ENCODE peak calls at places on chromosomes 12 and 14, in five cellular contexts. One of them, this sample, is unnamed.

GRCh38 chr12:132140918-132141841 is 2.9 kb downstream of the DDX51 start:
- DNase-seq in GM23248: no peak
- DNase-seq in astrocyte: no peak
- DNase-seq in fibroblast of lung: no peak
- DNase-seq in SK-N-SH: no peak
- DNase-seq in this sample: no peak

GRCh38 chr12:9039397-9039977 is 50.1 kb downstream of the KLRG1 start:
- DNase-seq in GM23248: peak; percentile 69
- DNase-seq in astrocyte: peak; percentile 20
- DNase-seq in fibroblast of lung: peak; percentile 59
- DNase-seq in SK-N-SH: peak; percentile 69
- DNase-seq in this sample: no peak

GRCh38 chr12:77947326-77947725 is 116.6 kb downstream of the NAV3 start:
- DNase-seq in GM23248: peak; percentile 72
- DNase-seq in astrocyte: peak; percentile 77
- DNase-seq in fibroblast of lung: peak; percentile 81
- DNase-seq in SK-N-SH: no peak
- DNase-seq in this sample: no peak

GRCh38 chr12:53046655-53047220 is 3.1 kb upstream of the TNS2 start:
- DNase-seq in GM23248: peak; percentile 89
- DNase-seq in astrocyte: peak; percentile 87
- DNase-seq in fibroblast of lung: peak; percentile 91
- DNase-seq in SK-N-SH: no peak
- DNase-seq in this sample: peak; percentile 95

GRCh38 chr12:7018350-7019042 is at the start of gene LPCAT3:
- DNase-seq in GM23248: peak; percentile 98
- DNase-seq in astrocyte: peak; percentile 79
- DNase-seq in fibroblast of lung: peak; percentile 92
- DNase-seq in SK-N-SH: peak; percentile 98
- DNase-seq in this sample: peak; percentile 99

GRCh38 chr14:103257211-103257962 is 76.7 kb upstream of the EIF5 start:
- DNase-seq in GM23248: peak; percentile 45
- DNase-seq in astrocyte: peak; percentile 59
- DNase-seq in fibroblast of lung: peak; percentile 15
- DNase-seq in SK-N-SH: no peak
- DNase-seq in this sample: no peak

GRCh38 chr12:132426349-132427176 is 63.4 kb upstream of the FBRSL1 start:
- DNase-seq in GM23248: no peak
- DNase-seq in astrocyte: no peak
- DNase-seq in fibroblast of lung: no peak
- DNase-seq in SK-N-SH: no peak
- DNase-seq in this sample: no peak

GRCh38 chr12:116430911-116431565 is 128.1 kb upstream of the MAP1LC3B2 start:
- DNase-seq in GM23248: no peak
- DNase-seq in astrocyte: no peak
- DNase-seq in fibroblast of lung: no peak
- DNase-seq in SK-N-SH: no peak
- DNase-seq in this sample: no peak

GRCh38 chr14:21498540-21499526 is 12.3 kb downstream of the METTL3 start:
- DNase-seq in GM23248: peak; percentile 80
- DNase-seq in astrocyte: peak; percentile 16
- DNase-seq in fibroblast of lung: peak; percentile 65
- DNase-seq in SK-N-SH: peak; percentile 51
- DNase-seq in this sample: no peak

GRCh38 chr12:108768591-108769500 is 37.5 kb upstream of the CORO1C start:
- DNase-seq in GM23248: no peak
- DNase-seq in astrocyte: no peak
- DNase-seq in fibroblast of lung: no peak
- DNase-seq in SK-N-SH: peak; percentile 46
- DNase-seq in this sample: no peak

DNA sequence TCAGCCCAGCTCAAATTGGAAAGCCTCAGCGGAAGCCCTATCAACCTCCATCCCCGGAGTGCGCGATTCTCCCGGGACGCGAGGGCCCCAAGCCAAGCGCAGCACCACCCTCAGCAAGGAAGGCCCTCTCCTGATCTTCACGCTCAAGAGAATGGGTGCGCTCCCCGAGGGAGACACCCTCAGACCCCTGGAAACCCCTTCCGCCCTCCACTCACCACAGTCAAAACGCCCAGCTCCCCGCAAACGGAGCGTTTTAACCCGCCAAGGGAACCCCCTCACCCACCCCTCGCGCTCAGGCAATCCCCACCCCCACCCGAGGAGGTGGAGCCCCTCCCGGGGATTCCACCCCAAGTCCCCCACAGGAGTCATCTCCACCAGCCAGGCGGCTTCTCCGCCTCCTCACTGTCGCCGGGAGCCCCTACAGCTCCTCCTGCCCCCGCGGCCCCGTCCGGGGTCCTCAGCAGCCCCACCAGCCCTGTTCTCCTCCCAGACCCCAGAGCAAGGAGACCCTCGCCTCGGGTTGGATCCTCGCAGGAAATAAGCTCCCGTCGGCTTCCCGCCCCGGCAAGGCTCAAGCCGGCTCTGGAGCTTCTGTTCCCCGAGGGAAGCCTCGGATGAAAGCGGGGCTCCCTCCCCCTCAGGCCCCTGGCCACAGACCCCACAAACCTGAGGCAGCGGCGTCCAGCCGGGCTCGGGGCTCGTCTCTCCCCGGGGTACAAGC is 507 bp downstream of the BAZ2A start:
- DNase-seq in GM23248: peak; percentile 66
- DNase-seq in astrocyte: no peak
- DNase-seq in fibroblast of lung: no peak
- DNase-seq in SK-N-SH: peak; percentile 67
- DNase-seq in this sample: no peak
- H3K27ac ChIP-seq in GM23248: peak overlapping the region; percentile 83
- H3K27ac ChIP-seq in astrocyte: peak overlapping the region; percentile 86
- H3K27ac ChIP-seq in fibroblast of lung: peak overlapping the region; percentile 92
- H3K27ac ChIP-seq in SK-N-SH: peak overlapping the region; percentile 80
- H3K27ac ChIP-seq in this sample: peak overlapping the region; percentile 98

GRCh38 chr12:46359667-46360280 is 12.8 kb downstream of the SLC38A2 start:
- DNase-seq in GM23248: no peak
- DNase-seq in astrocyte: no peak
- DNase-seq in fibroblast of lung: peak; percentile 20
- DNase-seq in SK-N-SH: no peak
- DNase-seq in this sample: no peak

GRCh38 chr12:46362895-46363581 is 9.5 kb downstream of the SLC38A2 start:
- DNase-seq in GM23248: peak; percentile 78
- DNase-seq in astrocyte: no peak
- DNase-seq in fibroblast of lung: peak; percentile 53
- DNase-seq in SK-N-SH: no peak
- DNase-seq in this sample: no peak

GRCh38 chr12:46360370-46360769 is 12.2 kb downstream of the SLC38A2 start:
- DNase-seq in GM23248: no peak
- DNase-seq in astrocyte: no peak
- DNase-seq in fibroblast of lung: no peak
- DNase-seq in SK-N-SH: no peak
- DNase-seq in this sample: no peak

GRCh38 chr12:46360908-46361666 is 11.5 kb downstream of the SLC38A2 start:
- DNase-seq in GM23248: no peak
- DNase-seq in astrocyte: no peak
- DNase-seq in fibroblast of lung: peak; percentile 19
- DNase-seq in SK-N-SH: no peak
- DNase-seq in this sample: no peak

GRCh38 chr12:46361667-46362034 is 10.9 kb downstream of the SLC38A2 start:
- DNase-seq in GM23248: no peak
- DNase-seq in astrocyte: no peak
- DNase-seq in fibroblast of lung: peak; percentile 14
- DNase-seq in SK-N-SH: no peak
- DNase-seq in this sample: no peak
- H3K4me1 ChIP-seq in GM23248: peaks cover 59% of the 10 kb centered on the region
- H3K4me1 ChIP-seq in astrocyte: peaks cover 12% of the 10 kb centered on the region
- H3K4me1 ChIP-seq in fibroblast of lung: peaks cover 5% of the 10 kb centered on the region
- H3K4me1 ChIP-seq in SK-N-SH: peaks cover 32% of the 10 kb centered on the region
- H3K4me1 ChIP-seq in this sample: no peaks in the 10 kb centered on the region

DNA sequence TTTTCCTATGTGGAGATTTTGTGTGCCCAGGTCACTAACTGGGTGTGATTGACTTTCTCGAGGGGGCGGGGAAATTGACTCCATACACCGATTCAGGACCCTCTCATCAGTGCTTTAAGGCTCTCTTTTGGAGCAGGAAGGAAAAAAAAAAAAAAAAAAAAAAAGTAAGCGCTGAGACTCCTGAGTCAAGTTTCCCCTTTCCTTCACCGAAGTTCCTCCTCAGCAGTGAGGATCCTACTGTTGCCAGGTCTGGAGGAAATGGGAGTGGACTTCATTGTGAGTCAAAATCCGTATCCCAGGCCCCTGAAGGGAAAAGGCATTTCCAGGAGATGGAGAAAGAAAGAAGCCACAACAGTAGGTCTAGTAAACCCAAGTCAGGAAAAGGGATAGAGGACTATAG is 1.4 kb downstream of the PPFIBP1 start:
- DNase-seq in GM23248: peak; percentile 89
- DNase-seq in astrocyte: peak; percentile 79
- DNase-seq in fibroblast of lung: peak; percentile 73
- DNase-seq in SK-N-SH: no peak
- DNase-seq in this sample: no peak
- H3K4me3 ChIP-seq in GM23248: peak overlapping the region; percentile 95
- H3K4me3 ChIP-seq in astrocyte: peak overlapping the region; percentile 93
- H3K4me3 ChIP-seq in fibroblast of lung: peak overlapping the region; percentile 83
- H3K4me3 ChIP-seq in SK-N-SH: peak overlapping the region; percentile 78
- H3K4me3 ChIP-seq in this sample: peak overlapping the region; percentile 72

GRCh38 chr14:93772263-93772662 is 16.0 kb downstream of the PRIMA1 start:
- DNase-seq in GM23248: no peak
- DNase-seq in astrocyte: no peak
- DNase-seq in fibroblast of lung: no peak
- DNase-seq in SK-N-SH: no peak
- DNase-seq in this sample: no peak
- H3K27ac ChIP-seq in GM23248: no peak overlapping the region
- H3K27ac ChIP-seq in astrocyte: no peak overlapping the region
- H3K27ac ChIP-seq in fibroblast of lung: no peak overlapping the region
- H3K27ac ChIP-seq in SK-N-SH: no peak overlapping the region
- H3K27ac ChIP-seq in this sample: peak overlapping the region; percentile 27

DNA sequence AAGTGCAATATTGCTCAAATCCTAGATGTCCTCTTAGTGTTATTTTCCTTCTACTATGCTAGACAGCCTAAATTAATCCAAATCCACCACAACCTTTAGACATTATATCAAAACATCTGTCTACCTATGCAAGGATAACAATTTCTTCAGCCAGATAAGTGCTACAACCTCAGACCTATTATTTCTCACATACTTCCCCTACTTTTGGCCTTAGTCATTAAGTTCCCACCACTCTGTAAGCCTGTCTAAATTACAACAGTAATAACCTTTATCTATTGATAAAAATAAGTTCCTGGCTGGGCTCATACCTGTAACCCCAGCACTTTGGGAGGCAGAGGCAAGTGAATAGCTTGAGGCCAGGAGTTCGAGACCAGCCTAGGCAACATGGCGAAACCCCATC is 74.0 kb downstream of the KIF21A start:
- DNase-seq in GM23248: no peak
- DNase-seq in astrocyte: peak; percentile 3
- DNase-seq in fibroblast of lung: no peak
- DNase-seq in SK-N-SH: no peak
- DNase-seq in this sample: no peak
- H3K4me1 ChIP-seq in GM23248: no peaks in the 10 kb centered on the region
- H3K4me1 ChIP-seq in astrocyte: no peaks in the 10 kb centered on the region
- H3K4me1 ChIP-seq in fibroblast of lung: no peaks in the 10 kb centered on the region
- H3K4me1 ChIP-seq in SK-N-SH: no peaks in the 10 kb centered on the region
- H3K4me1 ChIP-seq in this sample: no peaks in the 10 kb centered on the region

This sample was measured in right atrium auricular region.